ENCODE peak calls at places on chromosomes 3 and 15, in eight cellular contexts. X is LoVo; W is Peyer's patch; Y is fibroblast of mammary gland; L is activated CD8-positive, alpha-beta memory T cell treated with anti-CD3 and anti-CD28 coated beads for 1 hour; U is GM04503; G is HuH-7; F is RCC 7860. V is an unnamed sample.

GRCh38 chr3:121431717-121432517 is 113.9 kb downstream of the POLQ start:
- DNase-seq in W (peak; percentile 76), Y (peak; percentile 64), G (peak; percentile 34), F (peak; percentile 60), U (no peak), X (peak; percentile 16), L (no peak), V (peak; percentile 91)

GRCh38 chr15:83380682-83381081 is 66.5 kb upstream of the SH3GL3 start:
- DNase-seq in L (no peak), F (peak; percentile 69), Y (peak; percentile 41), W (no peak), G (peak; percentile 64), X (peak; percentile 50), U (no peak), V (no peak)

GRCh38 chr15:72516734-72517133 is 42.6 kb downstream of the ARIH1 start:
- DNase-seq in W (no peak), L (no peak), G (no peak), U (no peak), X (no peak), Y (no peak), F (no peak), V (no peak)

GRCh38 chr15:29449136-29449535 is 179.5 kb upstream of the NSMCE3 start:
- DNase-seq in U (no peak), L (no peak), W (no peak), F (no peak), X (no peak), G (no peak), Y (no peak), V (no peak)

GRCh38 chr3:159929181-159929893 is 59.3 kb upstream of the IL12A start:
- DNase-seq in F (peak; percentile 77), W (no peak), L (no peak), U (no peak), G (peak; percentile 34), Y (peak; percentile 80), X (peak; percentile 30), V (no peak)

GRCh38 chr3:107894998-107895397 is 195.8 kb downstream of the CD47 start:
- DNase-seq in L (no peak), X (no peak), U (no peak), G (no peak), F (no peak), Y (no peak), W (no peak), V (no peak)

GRCh38 chr3:4748127-4748526 is 231.1 kb upstream of the BHLHE40 start:
- DNase-seq in W (no peak), X (no peak), L (no peak), G (no peak), Y (no peak), F (no peak), U (no peak), V (no peak)

GRCh38 chr15:68176601-68177000 is 28.5 kb downstream of the CALML4 start:
- DNase-seq in G (no peak), L (no peak), U (no peak), W (no peak), Y (peak; percentile 53), F (no peak), X (no peak), V (no peak)

GRCh38 chr15:64131547-64131946 is 20.0 kb upstream of the SNX22 start:
- DNase-seq in L (no peak), U (no peak), Y (no peak), G (no peak), X (no peak), W (no peak), F (no peak), V (no peak)

GRCh38 chr3:154954750-154955149 is 125.4 kb upstream of the MME start:
- DNase-seq in W (no peak), F (peak; percentile 16), U (no peak), L (no peak), Y (peak; percentile 86), G (no peak), X (peak; percentile 29), V (peak; percentile 5)

GRCh38 chr3:192915306-192915705 is 2.4 kb downstream of the MB21D2 start:
- DNase-seq in G (peak; percentile 32), F (peak; percentile 40), L (no peak), W (no peak), Y (peak; percentile 59), U (no peak), X (no peak), V (peak; percentile 38)

GRCh38 chr15:83720466-83720865 is 66.5 kb downstream of the ADAMTSL3 start:
- DNase-seq in F (no peak), U (no peak), L (no peak), Y (no peak), X (no peak), G (no peak), W (no peak), V (no peak)

GRCh38 chr3:71001303-71001702 is 582.2 kb downstream of the FOXP1 start:
- DNase-seq in W (no peak), G (no peak), U (no peak), L (no peak), X (no peak), F (no peak), Y (no peak), V (no peak)

GRCh38 chr3:45748068-45748467 is 48.3 kb downstream of the SLC6A20 start:
- DNase-seq in X (no peak), L (no peak), G (no peak), W (no peak), F (no peak), Y (no peak), U (no peak), V (no peak)

GRCh38 chr3:9399746-9400145 is 2.3 kb downstream of the SETD5 start:
- DNase-seq in F (peak; percentile 81), Y (peak; percentile 96), G (peak; percentile 59), L (no peak), U (peak; percentile 76), W (peak; percentile 70), X (peak; percentile 37), V (no peak)

V was measured in CD4-positive, CD25-positive, alpha-beta regulatory T cell.